ENCODE peak calls at places on chromosomes 7 and 10, in six cellular contexts. B, H, D, M, E and T are unnamed samples.

GRCh38 chr10:86222687-86223086 is 143.9 kb downstream of the GRID1 start:
- DNase-seq in H (no peak), B (no peak), D (no peak), M (no peak), E (no peak), T (no peak)

GRCh38 chr7:119037941-119038340 is 813.4 kb downstream of the ANKRD7 start:
- DNase-seq in E (no peak), M (no peak), B (no peak), H (no peak), D (no peak), T (no peak)

GRCh38 chr10:126497672-126498071 is 109.4 kb upstream of the ADAM12 start:
- DNase-seq in D (no peak), M (no peak), B (no peak), H (no peak), E (no peak), T (no peak)

GRCh38 chr10:31118561-31118960 is 86.9 kb upstream of the ZNF438 start:
- DNase-seq in B (no peak), M (no peak), E (no peak), H (no peak), D (no peak), T (no peak)

GRCh38 chr7:110065112-110065511 is 1025.8 kb upstream of the LRRN3 start:
- DNase-seq in E (no peak), M (no peak), D (no peak), B (no peak), H (no peak), T (no peak)

GRCh38 chr7:148912151-148912550 is 28.1 kb upstream of the EZH2 start:
- DNase-seq in E (no peak), M (no peak), B (no peak), H (no peak), D (no peak), T (no peak)

GRCh38 chr7:27606270-27607209 is 56.1 kb downstream of the HIBADH start:
- DNase-seq in E (no peak), B (no peak), D (peak), M (no peak), H (no peak), T (peak)

GRCh38 chr7:1856161-1856965 is 186.3 kb downstream of the ELFN1 start:
- DNase-seq in H (no peak), M (no peak), B (no peak), E (peak), D (no peak), T (no peak)

GRCh38 chr7:64630496-64630895 is 35.4 kb upstream of the ZNF107 start:
- DNase-seq in E (peak), H (no peak), B (no peak), M (peak), D (peak), T (no peak)

GRCh38 chr7:112449353-112449752 is 907 bp upstream of the IFRD1 start:
- DNase-seq in E (peak), M (peak), D (peak), B (peak), H (no peak), T (no peak)

GRCh38 chr7:112448891-112449290 is 1.4 kb upstream of the IFRD1 start:
- DNase-seq in H (no peak), D (no peak), B (no peak), E (no peak), M (no peak), T (no peak)

GRCh38 chr7:112449902-112450806 is at the start of gene IFRD1:
- DNase-seq in H (peak), D (peak), B (peak), E (peak), M (peak), T (peak)

GRCh38 chr7:112452102-112452888 is 2.0 kb downstream of the IFRD1 start:
- DNase-seq in D (peak), M (no peak), H (no peak), E (peak), B (peak), T (peak)

DNA sequence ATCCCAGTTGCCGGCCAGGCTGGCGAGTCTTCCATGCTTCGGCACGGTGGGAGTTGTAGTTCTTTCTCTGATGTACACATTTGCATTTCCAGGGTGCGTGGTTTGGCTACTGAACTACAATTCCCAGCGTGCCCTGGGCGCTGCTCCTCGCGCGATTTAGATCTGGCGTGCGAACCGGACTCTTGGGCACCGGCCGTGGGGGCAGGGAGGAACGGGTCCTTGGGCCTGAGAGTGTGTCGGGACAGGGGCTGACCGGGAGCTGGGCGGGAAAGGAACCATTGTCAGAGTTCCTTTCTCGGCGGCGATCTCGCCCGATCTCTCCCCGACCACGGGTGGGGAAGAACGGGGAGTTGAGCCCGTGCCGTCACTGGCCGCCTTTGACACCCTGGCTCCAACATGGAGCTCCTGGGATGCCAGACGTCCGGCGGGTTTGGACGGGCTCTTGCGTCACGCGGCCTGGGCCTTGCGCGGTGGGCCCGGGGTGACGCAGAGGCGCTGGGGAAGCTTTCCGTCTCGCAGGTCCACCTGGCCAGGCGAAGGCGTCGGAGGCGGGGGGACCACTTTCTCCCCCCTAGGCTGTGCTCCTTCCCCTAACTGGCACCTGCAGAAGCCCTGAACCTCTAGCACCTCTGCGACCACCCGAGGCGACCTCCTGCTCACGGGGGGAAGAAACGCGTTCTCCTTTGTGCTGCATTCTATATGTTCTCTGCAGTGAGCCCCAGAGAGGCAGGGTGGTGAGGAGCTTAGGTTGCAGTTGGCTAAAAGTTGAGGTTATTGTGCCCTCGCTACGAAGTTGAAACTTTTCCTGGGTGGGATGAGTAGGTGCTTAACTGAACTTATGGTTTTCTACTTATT is 774 bp downstream of the IFRD1 start:
- DNase-seq in M (peak), E (peak), D (peak), H (peak), B (peak), T (peak)
- TF ChIP-seq POLR2A in M (no peak), E (no peak), D (no peak), H (peak), B (no peak), T (peak)

GRCh38 chr7:130910949-130911944 is 177.2 kb upstream of the KLF14 start:
- DNase-seq in M (no peak), B (no peak), D (peak), H (no peak), E (no peak), T (no peak)
- TF ChIP-seq POLR2A in M (no peak), B (no peak), D (no peak), H (peak), E (no peak), T (no peak)

DNA sequence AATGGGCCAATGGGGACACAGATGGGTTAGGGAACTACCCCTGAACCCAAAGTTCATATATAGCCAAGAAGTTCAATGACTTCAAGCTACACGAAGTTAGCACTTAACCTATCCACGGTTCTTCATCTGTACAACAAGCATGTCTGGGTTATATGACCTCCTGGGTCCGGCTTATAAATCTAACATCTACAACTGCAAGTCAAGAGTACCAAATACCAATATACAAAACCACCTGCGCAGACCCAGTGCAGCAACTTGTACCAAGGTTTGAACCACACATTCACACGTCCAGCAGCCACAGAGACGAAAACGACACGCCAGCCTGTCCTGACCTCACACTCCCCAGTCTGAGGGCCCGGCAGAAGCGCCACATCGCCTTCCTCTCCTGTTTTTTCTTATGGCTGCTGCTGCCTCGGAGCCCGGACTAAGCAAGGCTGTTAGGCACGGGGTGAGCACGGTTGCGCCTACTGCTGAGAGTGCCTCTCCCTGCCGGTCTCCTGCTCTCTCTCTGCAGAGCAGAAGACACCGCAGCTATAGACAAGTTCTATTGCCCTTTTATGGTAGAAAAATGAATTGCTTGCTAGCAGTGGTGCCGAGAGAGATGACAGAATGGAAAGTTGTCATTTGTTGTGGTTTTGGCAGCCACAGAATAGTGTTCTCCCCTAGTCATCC is 86.3 kb downstream of the RNF216 start:
- DNase-seq in E (no peak), M (no peak), H (no peak), D (no peak), B (no peak), T (no peak)
- TF ChIP-seq POLR2A in E (no peak), M (no peak), H (no peak), D (no peak), B (no peak), T (peak)

DNA sequence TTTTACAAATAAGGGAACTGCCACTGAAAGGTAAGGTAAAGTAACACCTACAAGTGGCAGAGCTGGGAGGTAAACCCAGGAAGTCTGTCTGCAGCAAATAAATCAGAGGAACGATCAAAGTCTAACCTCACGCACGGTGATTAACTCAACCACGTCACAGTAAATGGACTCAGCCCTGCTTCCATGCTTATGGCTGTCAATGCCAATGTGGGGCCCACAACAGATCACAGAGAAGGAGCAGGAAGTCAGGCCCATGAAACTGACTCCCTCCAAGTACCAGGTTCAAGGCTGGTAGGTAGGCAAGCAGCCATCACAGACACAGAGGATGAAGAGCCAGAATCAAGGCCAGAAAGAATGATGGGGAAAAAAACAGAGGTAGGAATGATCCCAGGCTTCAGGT is 38.0 kb upstream of the ACSL5 start:
- DNase-seq in B (no peak), E (no peak), H (no peak), D (no peak), M (no peak), T (no peak)
- TF ChIP-seq POLR2A in B (no peak), E (no peak), H (no peak), D (no peak), M (no peak), T (no peak)

DNA sequence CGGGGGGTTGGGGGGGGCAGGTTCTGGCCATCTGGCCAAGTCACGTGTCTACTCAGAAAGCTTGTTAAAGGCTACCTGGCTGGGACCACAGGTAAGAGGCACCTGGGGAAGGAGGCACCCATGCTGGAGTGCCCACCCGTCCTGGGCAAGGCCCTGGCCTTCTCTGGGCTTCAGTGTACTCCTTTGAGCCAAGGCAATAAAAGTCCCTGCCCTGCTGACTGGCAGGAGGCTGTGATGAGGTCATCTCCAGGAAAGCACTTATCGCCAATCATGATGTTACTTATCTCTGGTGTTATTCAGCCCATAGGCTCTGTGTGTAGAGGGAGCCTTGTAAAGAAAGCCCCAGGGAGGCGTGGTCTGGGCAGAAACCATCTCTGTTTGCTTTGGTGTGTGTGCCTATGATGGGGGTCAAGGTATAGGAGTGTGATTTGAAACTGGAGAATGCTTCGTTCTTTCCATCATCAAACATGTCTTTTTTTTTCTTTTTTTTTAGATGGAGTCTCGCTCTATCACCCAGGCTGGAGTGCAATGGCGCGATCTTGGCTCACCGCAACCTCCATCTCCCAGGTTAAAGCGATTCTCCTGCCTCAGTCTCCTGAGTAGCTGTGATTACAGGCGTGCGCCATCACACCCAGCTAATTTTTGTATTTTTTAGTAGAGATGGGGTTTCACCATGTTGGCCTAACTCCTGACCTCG is 2.5 kb upstream of the CLDN4 start:
- DNase-seq in E (no peak), B (no peak), H (no peak), M (peak), D (peak), T (peak)
- TF ChIP-seq POLR2A in E (peak), B (peak), H (peak), M (peak), D (no peak), T (peak)

DNA sequence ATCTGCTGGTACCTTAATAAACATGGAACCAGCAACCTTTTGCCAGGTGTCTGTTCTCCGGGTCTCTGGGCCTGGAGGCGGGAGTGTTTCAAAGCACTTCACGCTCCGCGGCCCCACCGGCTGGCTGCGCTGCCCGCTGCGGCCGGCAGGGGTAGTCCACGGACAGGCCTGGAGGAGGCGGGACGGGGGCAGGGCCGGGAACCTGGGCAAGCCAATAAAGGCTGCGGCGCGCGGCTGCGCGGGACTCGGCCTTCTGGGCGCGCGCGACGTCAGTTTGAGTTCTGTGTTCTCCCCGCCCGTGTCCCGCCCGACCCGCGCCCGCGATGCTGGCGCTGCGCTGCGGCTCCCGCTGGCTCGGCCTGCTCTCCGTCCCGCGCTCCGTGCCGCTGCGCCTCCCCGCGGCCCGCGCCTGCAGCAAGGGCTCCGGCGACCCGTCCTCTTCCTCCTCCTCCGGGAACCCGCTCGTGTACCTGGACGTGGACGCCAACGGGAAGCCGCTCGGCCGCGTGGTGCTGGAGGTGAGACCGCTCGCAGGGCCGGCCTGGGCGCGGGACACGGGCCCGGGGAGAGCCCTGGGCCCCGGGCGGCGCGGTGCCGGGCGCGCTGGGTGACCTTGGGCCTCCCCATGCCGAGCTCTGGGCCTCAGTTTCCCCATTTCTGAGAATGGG is at the start of gene PPIF:
- DNase-seq in H (peak), M (peak), B (peak), E (peak), D (peak), T (peak)
- TF ChIP-seq POLR2A in H (peak), M (peak), B (peak), E (no peak), D (peak), T (peak)